ENCODE peak calls at places on chromosomes 11 and 22, in five cellular contexts. One of them, this sample, is unnamed.

GRCh38 chr11:75453916-75454655 is 21.1 kb upstream of the KLHL35 start:
- DNase-seq in GM12878: no peak
- DNase-seq in ovary: no peak
- DNase-seq in spleen: no peak
- DNase-seq in HCT116: no peak
- DNase-seq in this sample: no peak

GRCh38 chr11:102268985-102269470 is 48.3 kb upstream of the BIRC3 start:
- DNase-seq in GM12878: no peak
- DNase-seq in ovary: no peak
- DNase-seq in spleen: no peak
- DNase-seq in HCT116: no peak
- DNase-seq in this sample: no peak

GRCh38 chr22:39592104-39593060 is 21.8 kb downstream of the CACNA1I start:
- DNase-seq in GM12878: no peak
- DNase-seq in ovary: peak
- DNase-seq in spleen: no peak
- DNase-seq in HCT116: peak
- DNase-seq in this sample: peak

GRCh38 chr11:3977078-3977477 is 117.5 kb upstream of the RRM1 start:
- DNase-seq in GM12878: no peak
- DNase-seq in ovary: no peak
- DNase-seq in spleen: no peak
- DNase-seq in HCT116: no peak
- DNase-seq in this sample: no peak

GRCh38 chr11:120869516-120870011 is 154.3 kb upstream of the TBCEL start:
- DNase-seq in GM12878: peak
- DNase-seq in ovary: no peak
- DNase-seq in spleen: no peak
- DNase-seq in HCT116: no peak
- DNase-seq in this sample: no peak

GRCh38 chr11:121091492-121092179 is 9.4 kb upstream of the TECTA start:
- DNase-seq in GM12878: no peak
- DNase-seq in ovary: no peak
- DNase-seq in spleen: no peak
- DNase-seq in HCT116: no peak
- DNase-seq in this sample: no peak

GRCh38 chr11:133817449-133817848 is 27.9 kb downstream of the SPATA19 start:
- DNase-seq in GM12878: no peak
- DNase-seq in ovary: no peak
- DNase-seq in spleen: no peak
- DNase-seq in HCT116: no peak
- DNase-seq in this sample: no peak

GRCh38 chr11:36454551-36454950 is 55.5 kb downstream of the TRAF6 start:
- DNase-seq in GM12878: no peak
- DNase-seq in ovary: no peak
- DNase-seq in spleen: no peak
- DNase-seq in HCT116: no peak
- DNase-seq in this sample: no peak

GRCh38 chr22:26389125-26389524 is 39.9 kb upstream of the ASPHD2 start:
- DNase-seq in GM12878: no peak
- DNase-seq in ovary: no peak
- DNase-seq in spleen: no peak
- DNase-seq in HCT116: no peak
- DNase-seq in this sample: no peak

GRCh38 chr11:78424334-78425270 is 7.0 kb upstream of the GAB2 start:
- DNase-seq in GM12878: peak
- DNase-seq in ovary: no peak
- DNase-seq in spleen: no peak
- DNase-seq in HCT116: no peak
- DNase-seq in this sample: no peak

GRCh38 chr11:118931576-118931975 is 5.8 kb upstream of the BCL9L start:
- DNase-seq in GM12878: no peak
- DNase-seq in ovary: no peak
- DNase-seq in spleen: no peak
- DNase-seq in HCT116: no peak
- DNase-seq in this sample: no peak

GRCh38 chr11:59901306-59901705 is 22.7 kb downstream of the OOSP3 start:
- DNase-seq in GM12878: no peak
- DNase-seq in ovary: no peak
- DNase-seq in spleen: no peak
- DNase-seq in HCT116: peak
- DNase-seq in this sample: no peak

GRCh38 chr22:40310081-40310770 is 36.1 kb upstream of the ADSL start:
- DNase-seq in GM12878: no peak
- DNase-seq in ovary: no peak
- DNase-seq in spleen: no peak
- DNase-seq in HCT116: no peak
- DNase-seq in this sample: no peak

GRCh38 chr11:7587712-7588111 is 73.9 kb downstream of the PPFIBP2 start:
- DNase-seq in GM12878: no peak
- DNase-seq in ovary: no peak
- DNase-seq in spleen: no peak
- DNase-seq in HCT116: no peak
- DNase-seq in this sample: no peak

GRCh38 chr11:102435688-102436087 is 16.9 kb downstream of the TMEM123 start:
- DNase-seq in GM12878: no peak
- DNase-seq in ovary: no peak
- DNase-seq in spleen: no peak
- DNase-seq in HCT116: no peak
- DNase-seq in this sample: no peak

GRCh38 chr11:76802621-76803020 is 19.5 kb downstream of the TSKU start:
- DNase-seq in GM12878: no peak
- DNase-seq in ovary: no peak
- DNase-seq in spleen: peak
- DNase-seq in HCT116: no peak
- DNase-seq in this sample: no peak

GRCh38 chr11:134267466-134267865 is 8.7 kb upstream of the GLB1L3 start:
- DNase-seq in GM12878: no peak
- DNase-seq in ovary: no peak
- DNase-seq in spleen: no peak
- DNase-seq in HCT116: no peak
- DNase-seq in this sample: no peak

GRCh38 chr11:9760180-9760550 is 96.3 kb downstream of the SWAP70 start:
- DNase-seq in GM12878: no peak
- DNase-seq in ovary: peak
- DNase-seq in spleen: no peak
- DNase-seq in HCT116: no peak
- DNase-seq in this sample: peak

GRCh38 chr22:31199187-31199586 is 12.9 kb upstream of the LIMK2 start:
- DNase-seq in GM12878: no peak
- DNase-seq in ovary: no peak
- DNase-seq in spleen: no peak
- DNase-seq in HCT116: no peak
- DNase-seq in this sample: no peak

GRCh38 chr22:29332886-29333496 is 17.5 kb upstream of the RASL10A start:
- DNase-seq in GM12878: no peak
- DNase-seq in ovary: no peak
- DNase-seq in spleen: no peak
- DNase-seq in HCT116: no peak
- DNase-seq in this sample: no peak

GRCh38 chr11:96760306-96760705 is 370.5 kb downstream of the JRKL start:
- DNase-seq in GM12878: no peak
- DNase-seq in ovary: no peak
- DNase-seq in spleen: no peak
- DNase-seq in HCT116: no peak
- DNase-seq in this sample: no peak

GRCh38 chr11:34652191-34652958 is 31.5 kb downstream of the EHF start:
- DNase-seq in GM12878: no peak
- DNase-seq in ovary: no peak
- DNase-seq in spleen: no peak
- DNase-seq in HCT116: no peak
- DNase-seq in this sample: no peak

GRCh38 chr11:20023082-20023426 is 137.2 kb downstream of the DBX1 start:
- DNase-seq in GM12878: no peak
- DNase-seq in ovary: no peak
- DNase-seq in spleen: no peak
- DNase-seq in HCT116: no peak
- DNase-seq in this sample: no peak

GRCh38 chr11:71568707-71569349 is 3.5 kb downstream of the KRTAP5-10 start:
- DNase-seq in GM12878: no peak
- DNase-seq in ovary: no peak
- DNase-seq in spleen: no peak
- DNase-seq in HCT116: no peak
- DNase-seq in this sample: peak

GRCh38 chr22:27919222-27919942 is at the start of gene PITPNB:
- DNase-seq in GM12878: peak
- DNase-seq in ovary: peak
- DNase-seq in spleen: peak
- DNase-seq in HCT116: peak
- DNase-seq in this sample: peak

GRCh38 chr22:46977656-46978343 is 215.3 kb downstream of the TBC1D22A start:
- DNase-seq in GM12878: no peak
- DNase-seq in ovary: no peak
- DNase-seq in spleen: no peak
- DNase-seq in HCT116: no peak
- DNase-seq in this sample: no peak

GRCh38 chr22:36470994-36471331 is 10.5 kb downstream of the TXN2 start:
- DNase-seq in GM12878: no peak
- DNase-seq in ovary: no peak
- DNase-seq in spleen: no peak
- DNase-seq in HCT116: no peak
- DNase-seq in this sample: no peak

GRCh38 chr22:46985507-46985882 is 223.0 kb downstream of the TBC1D22A start:
- DNase-seq in GM12878: no peak
- DNase-seq in ovary: no peak
- DNase-seq in spleen: no peak
- DNase-seq in HCT116: no peak
- DNase-seq in this sample: no peak

GRCh38 chr22:19151329-19152191 is 1.5 kb upstream of the GSC2 start:
- DNase-seq in GM12878: no peak
- DNase-seq in ovary: no peak
- DNase-seq in spleen: no peak
- DNase-seq in HCT116: no peak
- DNase-seq in this sample: no peak

GRCh38 chr11:65314501-65315203 is at the start of gene CDC42EP2:
- DNase-seq in GM12878: no peak
- DNase-seq in ovary: peak
- DNase-seq in spleen: peak
- DNase-seq in HCT116: peak
- DNase-seq in this sample: peak

GRCh38 chr11:15897211-15897960 is 459.0 kb downstream of the SOX6 start:
- DNase-seq in GM12878: no peak
- DNase-seq in ovary: no peak
- DNase-seq in spleen: no peak
- DNase-seq in HCT116: no peak
- DNase-seq in this sample: no peak

DNA sequence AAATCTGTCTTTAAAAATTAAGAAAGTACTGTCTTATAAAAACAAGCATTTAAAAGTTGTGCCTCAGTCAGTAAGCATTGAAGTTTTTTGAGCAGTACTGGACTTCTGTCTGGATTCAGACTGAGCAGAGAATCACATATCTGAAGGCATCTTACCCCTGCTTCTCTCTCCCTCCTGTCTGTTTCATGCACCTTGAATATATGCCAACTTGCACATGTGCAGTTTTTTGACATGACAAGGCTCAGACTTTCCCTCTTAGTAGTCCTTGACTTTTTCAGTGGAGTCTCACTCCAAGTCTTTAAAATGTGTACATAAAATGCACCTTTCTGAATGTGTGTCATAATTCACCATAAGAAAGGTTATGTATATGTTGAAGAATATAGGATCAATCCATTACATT is 19.8 kb downstream of the SPECC1L start:
- DNase-seq in GM12878: no peak
- DNase-seq in ovary: no peak
- DNase-seq in spleen: no peak
- DNase-seq in HCT116: no peak
- DNase-seq in this sample: no peak
- H3K27ac ChIP-seq in GM12878: peak
- H3K27ac ChIP-seq in ovary: peak
- H3K27ac ChIP-seq in spleen: peak
- H3K27ac ChIP-seq in HCT116: no peak
- H3K27ac ChIP-seq in this sample: peak

DNA sequence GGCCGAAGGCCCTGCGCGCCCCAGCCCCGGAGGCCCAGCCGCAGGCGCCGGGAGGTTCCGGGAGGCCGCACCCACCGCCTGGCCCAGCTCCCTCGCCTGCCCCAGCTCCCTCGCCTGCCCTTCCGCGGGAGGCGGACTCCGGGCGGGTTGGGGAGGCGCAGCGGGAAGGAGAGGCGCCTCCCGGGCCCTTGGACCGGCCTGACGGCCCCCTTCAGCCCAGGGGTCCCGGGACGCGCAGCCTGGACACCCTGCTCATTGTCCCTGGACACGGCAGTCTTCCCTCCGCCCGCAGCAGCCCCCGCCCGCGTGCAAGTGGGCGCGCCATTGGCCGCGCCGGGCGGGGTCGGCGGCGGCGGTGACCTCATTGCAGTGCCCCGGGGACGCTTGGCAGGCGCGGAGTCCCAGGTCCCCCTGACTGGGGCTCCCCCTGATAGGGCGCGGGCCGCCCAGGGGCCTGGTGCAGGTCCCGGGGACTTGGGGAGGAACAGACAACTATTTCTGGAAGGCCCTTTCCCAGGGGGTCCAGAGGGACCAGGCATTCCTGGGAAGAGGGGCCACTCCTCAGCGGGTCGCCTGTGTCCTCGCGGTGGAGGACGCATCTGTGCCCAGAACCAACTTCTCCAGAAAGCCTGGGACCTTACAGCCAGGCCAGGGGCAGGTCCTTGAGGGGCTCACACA is 501 bp downstream of the CD151 start:
- DNase-seq in GM12878: no peak
- DNase-seq in ovary: no peak
- DNase-seq in spleen: peak
- DNase-seq in HCT116: no peak
- DNase-seq in this sample: no peak
- TF ChIP-seq POLR2A in GM12878: peak
- TF ChIP-seq POLR2A in ovary: no peak
- TF ChIP-seq POLR2A in spleen: no peak
- TF ChIP-seq POLR2A in HCT116: no peak
- TF ChIP-seq POLR2A in this sample: no peak

DNA sequence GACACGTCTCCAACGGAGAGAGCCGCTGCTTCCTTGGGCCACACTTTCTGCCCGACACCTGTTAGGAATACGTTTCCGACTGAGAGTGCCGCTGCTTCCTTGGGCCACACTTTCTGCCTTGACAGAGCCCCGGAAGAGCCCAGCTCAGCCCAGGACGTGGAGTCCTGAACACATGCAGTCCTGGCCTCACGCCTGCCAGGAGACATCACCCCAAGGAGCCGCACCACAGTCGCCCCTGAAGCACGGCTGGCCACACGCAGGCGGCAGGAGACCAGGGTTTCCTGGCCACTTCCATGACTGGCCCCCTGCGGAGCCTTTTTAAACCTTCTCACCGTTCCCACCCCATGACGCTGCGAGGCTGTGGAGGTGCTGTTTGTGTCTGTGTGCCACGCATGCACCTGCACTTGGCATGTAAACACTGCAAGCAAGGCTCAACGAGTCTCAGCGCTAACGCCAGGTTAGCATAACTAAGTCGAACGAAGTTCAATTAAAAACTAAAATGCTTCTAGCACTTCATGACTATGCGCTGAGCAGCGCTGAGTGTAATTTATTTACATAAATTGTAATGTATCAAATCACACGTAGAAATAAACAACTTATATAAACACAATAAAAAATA is 8.8 kb downstream of the TOLLIP start:
- DNase-seq in GM12878: no peak
- DNase-seq in ovary: peak
- DNase-seq in spleen: peak
- DNase-seq in HCT116: no peak
- DNase-seq in this sample: peak
- H3K27ac ChIP-seq in GM12878: no peak
- H3K27ac ChIP-seq in ovary: no peak
- H3K27ac ChIP-seq in spleen: no peak
- H3K27ac ChIP-seq in HCT116: no peak
- H3K27ac ChIP-seq in this sample: peak

GRCh38 chr11:27372159-27372558 is 9.1 kb upstream of the CCDC34 start:
- DNase-seq in GM12878: no peak
- DNase-seq in ovary: no peak
- DNase-seq in spleen: no peak
- DNase-seq in HCT116: no peak
- DNase-seq in this sample: no peak
- TF ChIP-seq POLR2A in GM12878: no peak
- TF ChIP-seq POLR2A in ovary: no peak
- TF ChIP-seq POLR2A in spleen: no peak
- TF ChIP-seq POLR2A in HCT116: no peak
- TF ChIP-seq POLR2A in this sample: no peak